ENCODE peak calls at places on chromosomes 11 and 22, in nine cellular contexts. One of them, this sample, is unnamed. For H3K4me1, the result is how much of the 10 kb centered on the place peaks cover.

GRCh38 chr22:29762263-29762662 is 4.5 kb downstream of the ZMAT5 start:
- DNase-seq in gastrocnemius medialis: no peak
- DNase-seq in lower lobe of right lung: no peak
- DNase-seq in GM23248: no peak
- DNase-seq in mucosa of descending colon: no peak
- DNase-seq in tibial nerve: no peak
- DNase-seq in IMR-90: no peak
- DNase-seq in cardiac muscle cell: no peak
- DNase-seq in heart left ventricle: no peak
- DNase-seq in this sample: no peak

GRCh38 chr11:86162257-86162656 is 82.3 kb upstream of the EED start:
- DNase-seq in lower lobe of right lung: peak
- DNase-seq in GM23248: peak
- DNase-seq in IMR-90: peak
- DNase-seq in gastrocnemius medialis: no peak
- DNase-seq in tibial nerve: peak
- DNase-seq in cardiac muscle cell: no peak
- DNase-seq in heart left ventricle: peak
- DNase-seq in mucosa of descending colon: peak
- DNase-seq in this sample: peak

GRCh38 chr11:110317516-110317932 is 21.1 kb upstream of the RDX start:
- DNase-seq in lower lobe of right lung: no peak
- DNase-seq in gastrocnemius medialis: no peak
- DNase-seq in tibial nerve: peak
- DNase-seq in cardiac muscle cell: peak
- DNase-seq in IMR-90: peak
- DNase-seq in GM23248: peak
- DNase-seq in heart left ventricle: no peak
- DNase-seq in mucosa of descending colon: no peak
- DNase-seq in this sample: no peak

GRCh38 chr11:76208829-76209670 is 2.7 kb upstream of the WNT11 start:
- DNase-seq in gastrocnemius medialis: peak
- DNase-seq in lower lobe of right lung: peak
- DNase-seq in cardiac muscle cell: peak
- DNase-seq in heart left ventricle: peak
- DNase-seq in mucosa of descending colon: peak
- DNase-seq in GM23248: peak
- DNase-seq in tibial nerve: peak
- DNase-seq in IMR-90: peak
- DNase-seq in this sample: peak

GRCh38 chr11:12207384-12208150 is 97.2 kb downstream of the MICAL2 start:
- DNase-seq in IMR-90: peak
- DNase-seq in mucosa of descending colon: peak
- DNase-seq in lower lobe of right lung: no peak
- DNase-seq in gastrocnemius medialis: no peak
- DNase-seq in cardiac muscle cell: no peak
- DNase-seq in tibial nerve: no peak
- DNase-seq in GM23248: peak
- DNase-seq in heart left ventricle: no peak
- DNase-seq in this sample: peak

GRCh38 chr11:121451982-121452608 is at the start of gene SORL1:
- DNase-seq in GM23248: peak
- DNase-seq in cardiac muscle cell: peak
- DNase-seq in lower lobe of right lung: peak
- DNase-seq in IMR-90: peak
- DNase-seq in tibial nerve: peak
- DNase-seq in gastrocnemius medialis: no peak
- DNase-seq in mucosa of descending colon: peak
- DNase-seq in heart left ventricle: peak
- DNase-seq in this sample: peak

GRCh38 chr11:1476946-1477736 is 9.4 kb downstream of the MOB2 start:
- DNase-seq in gastrocnemius medialis: no peak
- DNase-seq in tibial nerve: no peak
- DNase-seq in mucosa of descending colon: no peak
- DNase-seq in heart left ventricle: peak
- DNase-seq in GM23248: no peak
- DNase-seq in lower lobe of right lung: peak
- DNase-seq in IMR-90: no peak
- DNase-seq in cardiac muscle cell: no peak
- DNase-seq in this sample: no peak

GRCh38 chr11:555500-556174 is 4.9 kb downstream of the LMNTD2 start:
- DNase-seq in heart left ventricle: no peak
- DNase-seq in tibial nerve: no peak
- DNase-seq in lower lobe of right lung: no peak
- DNase-seq in IMR-90: no peak
- DNase-seq in GM23248: no peak
- DNase-seq in gastrocnemius medialis: no peak
- DNase-seq in mucosa of descending colon: no peak
- DNase-seq in cardiac muscle cell: no peak
- DNase-seq in this sample: no peak

GRCh38 chr11:102007567-102008437 is 39.4 kb upstream of the CFAP300 start:
- DNase-seq in cardiac muscle cell: peak
- DNase-seq in lower lobe of right lung: no peak
- DNase-seq in heart left ventricle: no peak
- DNase-seq in GM23248: peak
- DNase-seq in tibial nerve: no peak
- DNase-seq in gastrocnemius medialis: no peak
- DNase-seq in mucosa of descending colon: peak
- DNase-seq in IMR-90: peak
- DNase-seq in this sample: no peak

DNA sequence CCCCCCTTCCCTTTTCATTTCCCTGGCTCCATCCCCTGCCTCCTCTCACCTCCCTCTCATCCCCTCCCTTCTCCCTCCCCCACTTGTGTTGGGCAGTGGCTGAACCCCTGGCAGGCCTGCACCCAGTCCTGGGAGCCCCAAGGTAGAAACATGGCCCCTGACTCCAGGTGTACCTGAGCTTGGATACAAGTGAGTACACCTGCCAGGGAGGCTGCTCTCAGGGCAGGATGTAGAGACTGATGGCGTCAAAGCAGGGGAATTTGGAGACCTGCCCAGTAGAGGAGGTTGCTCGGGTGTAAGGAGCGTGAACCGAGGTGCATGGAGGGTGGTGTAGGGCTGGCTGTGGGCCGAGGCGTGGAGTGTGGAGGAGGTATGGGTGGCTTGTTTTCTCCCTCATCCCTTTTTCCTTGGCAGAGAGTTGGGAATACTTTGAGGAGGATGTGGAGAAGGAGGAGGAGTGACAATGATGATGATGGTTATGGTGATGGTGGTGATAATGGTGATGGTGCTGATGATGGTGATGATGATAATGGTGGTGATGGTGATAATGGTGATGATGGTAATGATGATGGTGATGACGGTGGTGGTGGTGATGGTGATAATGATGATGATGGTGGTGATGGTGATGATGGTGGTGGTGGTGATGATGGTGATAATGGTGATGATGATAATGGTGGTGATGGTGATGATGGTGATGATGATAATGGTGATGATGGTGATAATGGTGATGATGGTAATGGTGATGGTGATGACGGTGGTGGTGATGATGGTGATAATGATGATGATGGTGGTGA is 12.3 kb downstream of the MRGPRG start:
- DNase-seq in tibial nerve: no peak
- DNase-seq in GM23248: no peak
- DNase-seq in gastrocnemius medialis: no peak
- DNase-seq in heart left ventricle: peak
- DNase-seq in mucosa of descending colon: no peak
- DNase-seq in lower lobe of right lung: peak
- DNase-seq in cardiac muscle cell: no peak
- DNase-seq in IMR-90: no peak
- DNase-seq in this sample: no peak
- H3K4me3 ChIP-seq in tibial nerve: no peak
- H3K4me3 ChIP-seq in GM23248: no peak
- H3K4me3 ChIP-seq in gastrocnemius medialis: no peak
- H3K4me3 ChIP-seq in heart left ventricle: no peak
- H3K4me3 ChIP-seq in mucosa of descending colon: no peak
- H3K4me3 ChIP-seq in lower lobe of right lung: no peak
- H3K4me3 ChIP-seq in cardiac muscle cell: no peak
- H3K4me3 ChIP-seq in IMR-90: no peak
- H3K4me3 ChIP-seq in this sample: no peak

DNA sequence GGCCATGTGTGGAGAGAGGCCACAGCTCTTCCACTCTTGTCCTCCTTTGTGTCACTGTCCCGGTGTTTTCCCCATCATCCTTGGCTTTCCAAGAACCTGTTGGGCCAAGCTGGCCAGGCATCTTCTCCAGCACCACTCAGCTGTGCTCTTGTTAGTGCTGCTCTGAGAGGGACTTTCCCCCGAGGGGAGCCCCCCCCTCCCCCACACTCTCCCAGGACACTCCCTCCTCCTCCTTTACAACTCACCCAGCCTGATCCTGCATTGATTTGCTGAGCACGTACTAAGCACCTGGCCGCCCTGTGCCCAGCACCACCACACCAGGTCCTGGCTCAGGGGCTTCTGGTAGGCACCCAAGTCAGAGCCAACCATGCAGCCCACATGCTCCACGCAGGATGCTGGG is 13.2 kb downstream of the TP53AIP1 start:
- DNase-seq in tibial nerve: no peak
- DNase-seq in gastrocnemius medialis: no peak
- DNase-seq in GM23248: no peak
- DNase-seq in IMR-90: peak
- DNase-seq in cardiac muscle cell: no peak
- DNase-seq in lower lobe of right lung: no peak
- DNase-seq in heart left ventricle: no peak
- DNase-seq in mucosa of descending colon: no peak
- DNase-seq in this sample: no peak
- H3K4me1 ChIP-seq in tibial nerve: under half
- H3K4me1 ChIP-seq in gastrocnemius medialis: under half
- H3K4me1 ChIP-seq in GM23248: under half
- H3K4me1 ChIP-seq in IMR-90: under half
- H3K4me1 ChIP-seq in cardiac muscle cell: half or more
- H3K4me1 ChIP-seq in lower lobe of right lung: under half
- H3K4me1 ChIP-seq in heart left ventricle: under half
- H3K4me1 ChIP-seq in mucosa of descending colon: under half
- H3K4me1 ChIP-seq in this sample: under half

DNA sequence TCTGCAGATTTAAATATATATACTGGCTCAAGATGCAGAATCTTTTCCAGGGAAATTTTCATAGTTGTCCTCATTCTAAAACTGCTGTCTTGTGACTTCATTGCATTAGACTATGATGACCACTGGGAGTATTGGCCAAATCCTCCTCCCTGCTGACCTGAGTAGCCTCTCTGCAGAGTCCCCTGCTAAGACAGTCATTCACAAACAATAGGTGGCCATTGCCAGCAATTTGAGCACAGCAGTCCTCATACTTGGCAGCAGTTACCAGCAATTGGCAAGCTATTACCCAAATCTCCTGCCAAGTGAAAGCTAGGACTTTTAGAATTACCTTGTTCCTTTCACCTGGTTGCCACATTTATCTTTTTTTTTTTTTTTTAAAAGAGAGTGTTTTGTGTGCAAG is 325.8 kb downstream of the FAT3 start:
- DNase-seq in GM23248: no peak
- DNase-seq in mucosa of descending colon: no peak
- DNase-seq in cardiac muscle cell: no peak
- DNase-seq in lower lobe of right lung: no peak
- DNase-seq in gastrocnemius medialis: no peak
- DNase-seq in heart left ventricle: no peak
- DNase-seq in tibial nerve: no peak
- DNase-seq in IMR-90: no peak
- DNase-seq in this sample: no peak
- H3K4me3 ChIP-seq in GM23248: no peak
- H3K4me3 ChIP-seq in mucosa of descending colon: no peak
- H3K4me3 ChIP-seq in cardiac muscle cell: no peak
- H3K4me3 ChIP-seq in lower lobe of right lung: no peak
- H3K4me3 ChIP-seq in gastrocnemius medialis: no peak
- H3K4me3 ChIP-seq in heart left ventricle: no peak
- H3K4me3 ChIP-seq in tibial nerve: no peak
- H3K4me3 ChIP-seq in IMR-90: no peak
- H3K4me3 ChIP-seq in this sample: no peak

DNA sequence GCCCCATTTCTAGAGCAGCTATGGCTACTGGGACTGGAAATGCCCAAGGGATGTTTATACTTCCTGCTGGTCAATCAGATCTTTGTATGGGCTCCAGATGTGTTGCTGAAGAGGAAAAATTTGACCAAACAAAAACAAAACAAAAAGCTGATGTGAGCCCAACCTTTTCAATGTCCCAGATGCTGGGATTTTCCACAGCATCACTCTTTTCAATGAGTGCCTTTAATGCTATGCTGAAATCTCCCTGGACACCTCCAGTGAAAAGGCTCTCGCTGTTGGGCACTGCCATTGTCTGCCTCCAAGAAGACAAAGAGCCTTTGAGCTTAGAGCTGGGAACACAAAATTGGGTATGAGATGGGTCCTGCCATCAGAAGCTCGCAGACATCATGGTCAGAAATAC is 671.9 kb downstream of the NTM start:
- DNase-seq in mucosa of descending colon: no peak
- DNase-seq in lower lobe of right lung: no peak
- DNase-seq in tibial nerve: no peak
- DNase-seq in GM23248: no peak
- DNase-seq in cardiac muscle cell: no peak
- DNase-seq in heart left ventricle: no peak
- DNase-seq in gastrocnemius medialis: no peak
- DNase-seq in IMR-90: no peak
- DNase-seq in this sample: no peak
- H3K4me1 ChIP-seq in mucosa of descending colon: under half
- H3K4me1 ChIP-seq in lower lobe of right lung: under half
- H3K4me1 ChIP-seq in tibial nerve: under half
- H3K4me1 ChIP-seq in GM23248: under half
- H3K4me1 ChIP-seq in cardiac muscle cell: under half
- H3K4me1 ChIP-seq in heart left ventricle: under half
- H3K4me1 ChIP-seq in gastrocnemius medialis: under half
- H3K4me1 ChIP-seq in IMR-90: under half
- H3K4me1 ChIP-seq in this sample: under half